ENCODE peak calls at places on chromosome 9, in seven cellular contexts. One of them, this sample, is unnamed.

GRCh38 chr9:18294229-18294628 is 179.7 kb upstream of the ADAMTSL1 start:
- DNase-seq in heart left ventricle: no peak
- DNase-seq in neural crest cell: no peak
- DNase-seq in NCI-H2029: no peak
- DNase-seq in CD8-positive, alpha-beta memory T cell: no peak
- DNase-seq in T-helper 1 cell: no peak
- DNase-seq in psoas muscle: no peak
- DNase-seq in this sample: no peak

GRCh38 chr9:121827251-121827967 is 176.0 kb downstream of the DAB2IP start:
- DNase-seq in neural crest cell: no peak
- DNase-seq in T-helper 1 cell: no peak
- DNase-seq in psoas muscle: no peak
- DNase-seq in NCI-H2029: no peak
- DNase-seq in CD8-positive, alpha-beta memory T cell: no peak
- DNase-seq in heart left ventricle: peak
- DNase-seq in this sample: no peak

GRCh38 chr9:21461377-21461776 is 20.7 kb downstream of the IFNE start:
- DNase-seq in neural crest cell: no peak
- DNase-seq in CD8-positive, alpha-beta memory T cell: no peak
- DNase-seq in NCI-H2029: no peak
- DNase-seq in heart left ventricle: no peak
- DNase-seq in T-helper 1 cell: no peak
- DNase-seq in psoas muscle: no peak
- DNase-seq in this sample: no peak

GRCh38 chr9:33233659-33234335 is 6.2 kb upstream of the SPINK4 start:
- DNase-seq in CD8-positive, alpha-beta memory T cell: no peak
- DNase-seq in heart left ventricle: peak
- DNase-seq in T-helper 1 cell: no peak
- DNase-seq in NCI-H2029: peak
- DNase-seq in neural crest cell: no peak
- DNase-seq in psoas muscle: no peak
- DNase-seq in this sample: peak

GRCh38 chr9:69121155-69122085 is 52.7 kb upstream of the TJP2 start:
- DNase-seq in psoas muscle: peak
- DNase-seq in neural crest cell: peak
- DNase-seq in T-helper 1 cell: peak
- DNase-seq in heart left ventricle: peak
- DNase-seq in NCI-H2029: peak
- DNase-seq in CD8-positive, alpha-beta memory T cell: peak
- DNase-seq in this sample: peak

GRCh38 chr9:14438232-14438966 is 124.5 kb upstream of the NFIB start:
- DNase-seq in T-helper 1 cell: no peak
- DNase-seq in neural crest cell: no peak
- DNase-seq in CD8-positive, alpha-beta memory T cell: no peak
- DNase-seq in NCI-H2029: no peak
- DNase-seq in heart left ventricle: no peak
- DNase-seq in psoas muscle: no peak
- DNase-seq in this sample: no peak

GRCh38 chr9:129107651-129108050 is 2.9 kb downstream of the CRAT start:
- DNase-seq in heart left ventricle: no peak
- DNase-seq in psoas muscle: no peak
- DNase-seq in CD8-positive, alpha-beta memory T cell: no peak
- DNase-seq in neural crest cell: no peak
- DNase-seq in NCI-H2029: no peak
- DNase-seq in T-helper 1 cell: no peak
- DNase-seq in this sample: no peak

GRCh38 chr9:131273791-131274673 is 2.3 kb downstream of the FAM78A start:
- DNase-seq in T-helper 1 cell: no peak
- DNase-seq in CD8-positive, alpha-beta memory T cell: no peak
- DNase-seq in neural crest cell: no peak
- DNase-seq in psoas muscle: no peak
- DNase-seq in NCI-H2029: no peak
- DNase-seq in heart left ventricle: peak
- DNase-seq in this sample: no peak

GRCh38 chr9:21030389-21031035 is 928 bp downstream of the HACD4 start:
- DNase-seq in psoas muscle: no peak
- DNase-seq in CD8-positive, alpha-beta memory T cell: peak
- DNase-seq in heart left ventricle: no peak
- DNase-seq in T-helper 1 cell: no peak
- DNase-seq in NCI-H2029: no peak
- DNase-seq in neural crest cell: no peak
- DNase-seq in this sample: no peak

GRCh38 chr9:94780516-94780950 is 54.0 kb downstream of the AOPEP start:
- DNase-seq in T-helper 1 cell: no peak
- DNase-seq in CD8-positive, alpha-beta memory T cell: no peak
- DNase-seq in NCI-H2029: no peak
- DNase-seq in psoas muscle: peak
- DNase-seq in neural crest cell: no peak
- DNase-seq in heart left ventricle: peak
- DNase-seq in this sample: no peak

GRCh38 chr9:68942790-68943189 is 71.1 kb downstream of the PRKACG start:
- DNase-seq in T-helper 1 cell: no peak
- DNase-seq in CD8-positive, alpha-beta memory T cell: no peak
- DNase-seq in psoas muscle: no peak
- DNase-seq in heart left ventricle: no peak
- DNase-seq in NCI-H2029: no peak
- DNase-seq in neural crest cell: no peak
- DNase-seq in this sample: no peak

GRCh38 chr9:69323886-69324285 is 1.1 kb upstream of the ENTREP1 start:
- DNase-seq in CD8-positive, alpha-beta memory T cell: no peak
- DNase-seq in neural crest cell: no peak
- DNase-seq in psoas muscle: no peak
- DNase-seq in T-helper 1 cell: no peak
- DNase-seq in heart left ventricle: no peak
- DNase-seq in NCI-H2029: no peak
- DNase-seq in this sample: no peak